ENCODE peak calls at places on chromosomes 7 and 10, in nine cellular contexts. Q is pancreas; Z is CD8-positive, alpha-beta T cell; I is prostate gland; R is naive thymus-derived CD4-positive, alpha-beta T cell; V is uterus; T is Karpas-422; O is right cardiac atrium; L is thoracic aorta. B is an unnamed sample. For H3K4me1 and H3K27me3, the result is how much of the 10 kb centered on the place peaks cover.

GRCh38 chr10:19226025-19226424 is 177.4 kb downstream of the MALRD1 start:
- DNase-seq in Q (no peak), Z (no peak), I (no peak), R (no peak), V (no peak), T (no peak), O (no peak), L (no peak), B (no peak)

GRCh38 chr10:19921300-19922140 is 105.3 kb downstream of the PLXDC2 start:
- DNase-seq in Q (no peak), Z (no peak), I (no peak), R (no peak), V (no peak), T (no peak), O (no peak), L (no peak), B (no peak)

GRCh38 chr10:4662576-4663161 is 163.3 kb upstream of the AKR1E2 start:
- DNase-seq in Q (no peak), Z (no peak), I (no peak), R (no peak), V (no peak), T (no peak), O (no peak), L (no peak), B (no peak)

GRCh38 chr7:80640841-80641240 is 2.4 kb downstream of the CD36 start:
- DNase-seq in Q (no peak), Z (no peak), I (no peak), R (no peak), V (no peak), T (no peak), O (no peak), L (no peak), B (no peak)

GRCh38 chr10:19983880-19984279 is 167.6 kb downstream of the PLXDC2 start:
- DNase-seq in Q (no peak), Z (no peak), I (no peak), R (no peak), V (no peak), T (no peak), O (no peak), L (no peak), B (no peak)

GRCh38 chr7:46352335-46352954 is 431.4 kb upstream of the IGFBP3 start:
- DNase-seq in Q (no peak), Z (peak), I (peak), R (no peak), V (peak), T (peak), O (no peak), L (no peak), B (no peak)

GRCh38 chr7:96217147-96217546 is 104.8 kb downstream of the SLC25A13 start:
- DNase-seq in Q (no peak), Z (no peak), I (no peak), R (no peak), V (no peak), T (no peak), O (no peak), L (no peak), B (no peak)

GRCh38 chr10:33087922-33088321 is 129.9 kb upstream of the ITGB1 start:
- DNase-seq in Q (no peak), Z (no peak), I (no peak), R (no peak), V (no peak), T (no peak), O (no peak), L (no peak), B (no peak)

GRCh38 chr10:70518695-70519094 is 40.1 kb downstream of the PALD1 start:
- DNase-seq in Q (no peak), Z (no peak), I (no peak), R (no peak), V (no peak), T (no peak), O (peak), L (no peak), B (no peak)

GRCh38 chr7:107661081-107661864 is 645 bp downstream of the SLC26A4 start:
- DNase-seq in Q (peak), Z (peak), I (peak), R (peak), V (peak), T (no peak), O (peak), L (no peak), B (peak)

GRCh38 chr7:137962875-137963507 is 38.9 kb downstream of the CREB3L2 start:
- DNase-seq in Q (no peak), Z (no peak), I (peak), R (no peak), V (no peak), T (no peak), O (no peak), L (no peak), B (no peak)

GRCh38 chr10:4130685-4131084 is 345.7 kb upstream of the KLF6 start:
- DNase-seq in Q (no peak), Z (no peak), I (no peak), R (peak), V (no peak), T (peak), O (no peak), L (no peak), B (no peak)

GRCh38 chr7:137957887-137958286 is 44.0 kb downstream of the CREB3L2 start:
- DNase-seq in Q (no peak), Z (no peak), I (no peak), R (no peak), V (no peak), T (no peak), O (peak), L (peak), B (no peak)

GRCh38 chr10:125035136-125035535 is 93.2 kb downstream of the ZRANB1 start:
- DNase-seq in Q (no peak), Z (no peak), I (no peak), R (no peak), V (no peak), T (no peak), O (no peak), L (no peak), B (no peak)

GRCh38 chr10:76973091-76973514 is 664.5 kb downstream of the KCNMA1 start:
- DNase-seq in Q (no peak), Z (no peak), I (peak), R (no peak), V (peak), T (no peak), O (no peak), L (no peak), B (no peak)

GRCh38 chr10:76969366-76969990 is 668.1 kb downstream of the KCNMA1 start:
- DNase-seq in Q (no peak), Z (no peak), I (no peak), R (no peak), V (no peak), T (no peak), O (no peak), L (no peak), B (no peak)

GRCh38 chr10:76973515-76974289 is 663.9 kb downstream of the KCNMA1 start:
- DNase-seq in Q (no peak), Z (no peak), I (no peak), R (no peak), V (peak), T (no peak), O (no peak), L (no peak), B (no peak)

GRCh38 chr10:76970795-76971519 is 666.7 kb downstream of the KCNMA1 start:
- DNase-seq in Q (no peak), Z (no peak), I (no peak), R (no peak), V (no peak), T (no peak), O (no peak), L (no peak), B (no peak)

GRCh38 chr10:76971565-76972170 is 665.9 kb downstream of the KCNMA1 start:
- DNase-seq in Q (no peak), Z (no peak), I (no peak), R (no peak), V (no peak), T (no peak), O (no peak), L (no peak), B (no peak)
- H3K4me1 ChIP-seq in Q (under half), Z (under half), I (under half), R (under half), V (under half), T (under half), O (under half), L (under half), B (under half)

GRCh38 chr10:15474671-15475070 is 103.6 kb upstream of the FAM171A1 start:
- DNase-seq in Q (no peak), Z (no peak), I (no peak), R (no peak), V (no peak), T (no peak), O (no peak), L (no peak), B (no peak)
- H3K27me3 ChIP-seq in Q (under half), Z (under half), I (under half), R (under half), V (under half), T (under half), O (under half), L (under half), B (under half)

GRCh38 chr10:17616403-17617030 is 657 bp downstream of the HACD1 start:
- DNase-seq in Q (peak), Z (peak), I (peak), R (no peak), V (peak), T (no peak), O (peak), L (peak), B (peak)
- H3K27ac ChIP-seq in Q (peak), Z (no peak), I (peak), R (no peak), V (peak), T (no peak), O (peak), L (peak), B (peak)

GRCh38 chr7:105389889-105390288 is 1.2 kb upstream of the SRPK2 start:
- DNase-seq in Q (no peak), Z (no peak), I (no peak), R (no peak), V (no peak), T (no peak), O (no peak), L (no peak), B (no peak)

GRCh38 chr7:105391429-105391828 is 2.7 kb upstream of the SRPK2 start:
- DNase-seq in Q (no peak), Z (no peak), I (no peak), R (no peak), V (no peak), T (no peak), O (no peak), L (no peak), B (no peak)

GRCh38 chr7:105387621-105388372 is 924 bp downstream of the SRPK2 start:
- DNase-seq in Q (peak), Z (peak), I (peak), R (peak), V (peak), T (peak), O (peak), L (no peak), B (peak)

GRCh38 chr7:105389090-105389650 is 449 bp upstream of the SRPK2 start:
- DNase-seq in Q (peak), Z (peak), I (peak), R (peak), V (peak), T (no peak), O (no peak), L (no peak), B (peak)

DNA sequence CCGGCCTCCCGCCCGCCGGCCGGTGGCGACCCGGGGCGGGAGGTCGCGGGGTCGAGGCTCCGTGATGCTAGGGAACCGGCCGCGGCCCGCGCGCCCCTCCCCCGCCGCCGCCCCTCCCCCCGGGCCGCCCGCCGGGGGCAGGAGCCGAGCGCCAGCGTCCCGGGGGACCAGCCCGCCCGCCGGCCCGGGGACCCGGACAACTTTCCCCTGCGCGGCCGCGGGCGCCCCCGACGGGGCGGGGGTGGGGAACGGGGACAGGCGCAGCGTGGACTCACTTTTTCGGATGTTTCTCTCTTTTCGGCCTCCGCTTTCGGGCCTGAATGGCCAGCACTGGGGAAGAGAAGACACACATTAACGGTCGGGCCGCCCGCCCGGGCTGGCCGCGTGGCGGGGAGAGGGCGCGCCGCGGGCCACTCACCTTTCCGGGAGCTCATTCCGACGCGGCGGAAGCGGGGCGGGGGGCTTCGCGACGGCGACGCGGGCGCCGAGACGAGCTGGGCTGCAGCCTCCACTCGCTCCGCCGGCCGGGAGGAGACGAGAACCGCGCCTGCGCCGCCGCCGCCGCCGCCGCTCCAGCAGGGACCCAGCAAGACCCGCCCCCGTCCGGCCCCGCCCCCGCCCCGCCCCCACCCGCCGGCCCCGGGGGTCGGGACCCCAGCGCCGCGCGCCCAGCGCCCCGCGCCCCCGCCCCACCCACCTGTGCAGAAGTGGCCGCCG is at the start of gene SRPK2:
- DNase-seq in Q (peak), Z (peak), I (peak), R (peak), V (peak), T (peak), O (peak), L (no peak), B (peak)
- H3K4me1 ChIP-seq in Q (under half), Z (under half), I (under half), R (under half), V (under half), T (under half), O (under half), L (under half), B (under half)

DNA sequence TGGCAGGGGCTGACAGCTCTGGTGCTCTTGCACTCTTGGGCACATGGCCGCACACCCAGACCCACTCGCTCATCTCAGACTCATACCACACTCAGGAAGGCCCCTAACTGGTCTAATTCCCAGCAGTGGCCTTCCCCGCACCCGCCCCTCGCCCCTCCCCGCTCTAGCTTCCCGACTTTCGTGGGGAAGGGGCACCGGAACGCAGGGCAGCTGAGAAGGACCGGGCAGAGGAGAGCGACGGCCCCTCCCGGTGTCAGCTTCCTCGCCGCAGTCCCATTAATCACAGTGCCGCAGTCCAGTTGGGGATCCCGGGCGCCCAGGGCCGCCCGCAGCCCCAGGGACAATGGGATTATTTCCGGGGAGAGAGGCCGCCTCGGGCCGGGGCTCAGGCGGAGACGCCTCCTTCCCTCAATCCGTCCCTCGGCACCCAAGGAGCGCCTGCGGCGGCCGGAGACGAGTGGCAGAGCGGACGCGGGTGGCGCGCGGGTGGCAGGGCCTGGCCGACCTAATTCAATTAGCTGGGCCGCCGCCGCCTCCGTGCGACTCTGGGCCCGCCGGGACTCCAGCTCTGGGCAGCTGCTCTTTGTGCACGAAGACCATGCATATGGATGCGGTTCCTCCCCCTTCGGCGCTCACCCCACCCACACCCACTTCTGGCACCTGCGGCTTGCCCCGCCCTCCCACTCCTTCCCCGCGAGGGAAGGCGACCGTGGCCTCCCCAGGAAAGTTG is 7.8 kb upstream of the TLX1 start:
- DNase-seq in Q (no peak), Z (no peak), I (no peak), R (no peak), V (no peak), T (no peak), O (no peak), L (no peak), B (no peak)
- H3K27me3 ChIP-seq in Q (under half), Z (under half), I (under half), R (under half), V (under half), T (under half), O (under half), L (under half), B (half or more)

GRCh38 chr7:100476903-100477870 is 1.8 kb downstream of the TSC22D4 start:
- DNase-seq in Q (no peak), Z (peak), I (no peak), R (no peak), V (no peak), T (peak), O (peak), L (no peak), B (no peak)
- H3K27ac ChIP-seq in Q (no peak), Z (peak), I (peak), R (peak), V (peak), T (peak), O (peak), L (peak), B (peak)

DNA sequence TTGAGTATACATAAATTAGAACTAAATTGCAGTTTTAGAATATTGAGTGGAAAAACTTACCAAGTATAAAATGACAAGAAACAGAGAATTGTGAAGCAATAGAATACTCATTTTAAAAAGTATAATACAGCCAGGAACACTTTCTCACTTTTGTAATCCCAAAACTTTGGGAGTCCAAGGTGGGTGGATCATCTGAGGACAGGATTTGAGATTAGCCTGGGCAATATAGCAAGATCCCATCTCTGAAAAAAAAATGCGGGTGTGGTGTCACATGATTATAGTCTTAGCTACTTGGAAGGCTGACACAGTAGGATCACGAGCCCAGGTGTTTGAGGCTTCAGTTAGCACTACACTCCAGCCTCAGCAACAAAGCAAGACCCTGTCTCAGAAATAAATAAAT is 440.9 kb upstream of the POT1 start:
- DNase-seq in Q (no peak), Z (no peak), I (no peak), R (no peak), V (no peak), T (no peak), O (no peak), L (no peak), B (no peak)
- H3K4me1 ChIP-seq in Q (under half), Z (under half), I (under half), R (under half), V (under half), T (under half), O (under half), L (under half), B (under half)

DNA sequence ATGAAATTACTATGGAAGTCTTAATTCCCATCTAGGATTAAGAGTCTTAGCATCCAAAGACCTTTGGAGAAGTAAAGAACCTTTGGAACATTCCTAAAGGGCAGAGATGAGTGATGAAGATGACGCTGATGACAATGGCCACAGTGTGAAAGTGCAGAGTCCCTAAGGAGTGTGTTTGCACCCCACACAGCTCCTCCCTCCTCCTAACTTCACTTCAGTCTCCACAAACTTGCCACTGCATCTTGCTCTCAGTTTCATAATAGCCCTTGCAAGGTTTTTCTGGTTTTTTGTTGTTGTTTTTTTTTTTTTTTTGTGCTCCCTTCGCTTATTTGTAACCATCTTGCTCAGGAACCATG is 117.5 kb upstream of the ANLN start:
- DNase-seq in Q (no peak), Z (no peak), I (no peak), R (no peak), V (no peak), T (no peak), O (no peak), L (no peak), B (no peak)
- H3K27me3 ChIP-seq in Q (under half), Z (under half), I (under half), R (under half), V (under half), T (under half), O (under half), L (under half), B (under half)

DNA sequence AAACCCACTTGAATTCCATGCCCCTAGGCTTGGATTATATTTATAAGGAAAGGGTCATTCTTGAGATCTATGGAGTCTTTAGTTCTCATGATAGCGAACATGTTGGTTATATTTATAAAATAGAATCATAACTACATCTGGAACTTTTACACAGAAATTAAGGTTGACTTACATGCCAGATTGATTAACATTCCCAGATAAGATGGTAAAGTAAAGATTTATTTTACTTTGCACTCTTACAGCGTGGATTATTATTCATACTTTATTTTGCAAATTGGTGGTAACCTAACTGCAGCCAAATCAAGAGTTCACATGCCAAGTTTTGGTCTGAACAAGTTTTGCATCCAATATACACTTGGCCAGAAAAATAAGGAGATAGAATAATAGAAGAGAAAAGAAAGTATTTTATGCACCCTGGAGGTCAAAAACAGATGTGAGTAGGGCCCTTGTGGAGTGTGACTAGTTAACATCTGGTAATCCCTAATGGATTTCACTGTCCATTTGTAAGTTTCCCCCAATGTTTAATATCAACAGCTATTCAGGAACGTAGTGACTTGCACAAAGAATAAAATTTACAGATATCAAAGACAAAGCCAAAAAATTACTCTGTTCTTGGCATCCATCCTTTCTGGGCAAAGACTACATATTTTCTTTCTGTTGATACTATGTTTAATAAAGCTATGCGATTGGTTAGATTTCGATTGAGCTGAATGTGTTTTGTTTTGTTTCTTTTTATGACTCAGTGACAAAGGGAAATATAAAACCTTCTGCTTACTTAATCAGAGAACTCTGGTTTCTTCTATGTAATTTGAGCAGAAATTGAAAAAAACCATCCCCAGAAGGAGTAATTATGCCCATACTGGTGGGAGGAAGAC is 10.1 kb upstream of the TMEM26 start:
- DNase-seq in Q (no peak), Z (no peak), I (no peak), R (no peak), V (no peak), T (no peak), O (no peak), L (no peak), B (no peak)
- H3K27ac ChIP-seq in Q (no peak), Z (no peak), I (no peak), R (no peak), V (peak), T (no peak), O (no peak), L (peak), B (no peak)